ENCODE peak calls at places on chromosomes 2 and 18, in five cellular contexts. G is ovary, L is K562, D is tibial nerve, J is pancreas. P is an unnamed sample.
A peak's percentile ranks its signal among the peaks of the same experiment; 100 is the strongest.

GRCh38 chr2:100292022-100292580 is 30.2 kb downstream of the LONRF2 start:
- DNase-seq in G (peak; percentile 75), L (peak; percentile 86), D (no peak), J (no peak), P (peak; percentile 97)

GRCh38 chr18:48409591-48410094 is 460 bp upstream of the ZBTB7C start:
- DNase-seq in G (peak; percentile 76), L (no peak), D (no peak), J (peak; percentile 67), P (no peak)

GRCh38 chr2:60957224-60957623 is 60.3 kb upstream of the PEX13 start:
- DNase-seq in G (no peak), L (no peak), D (no peak), J (no peak), P (no peak)

GRCh38 chr2:203631068-203631757 is 75.2 kb upstream of the CD28 start:
- DNase-seq in G (no peak), L (no peak), D (no peak), J (no peak), P (no peak)

GRCh38 chr2:189210250-189211075 is 30.9 kb upstream of the COL5A2 start:
- DNase-seq in G (peak; percentile 68), L (peak; percentile 50), D (peak; percentile 24), J (no peak), P (peak; percentile 79)

GRCh38 chr2:161166538-161167409 is 6.5 kb downstream of the TANK start:
- DNase-seq in G (no peak), L (no peak), D (no peak), J (no peak), P (peak; percentile 86)

GRCh38 chr2:238817382-238817781 is 30.5 kb upstream of the TWIST2 start:
- DNase-seq in G (no peak), L (no peak), D (no peak), J (no peak), P (no peak)

GRCh38 chr2:55862673-55863390 is 60.8 kb downstream of the EFEMP1 start:
- DNase-seq in G (no peak), L (no peak), D (peak; percentile 21), J (no peak), P (peak; percentile 99)

GRCh38 chr2:176502619-176503018 is 233.4 kb downstream of the MTX2 start:
- DNase-seq in G (no peak), L (no peak), D (no peak), J (no peak), P (no peak)

GRCh38 chr18:69951182-69951581 is 3.5 kb upstream of the CD226 start:
- DNase-seq in G (no peak), L (no peak), D (no peak), J (no peak), P (peak; percentile 12)

GRCh38 chr2:68536000-68536399 is 68.6 kb downstream of the APLF start:
- DNase-seq in G (no peak), L (peak; percentile 10), D (no peak), J (no peak), P (no peak)

GRCh38 chr2:176569574-176569973 is 300.3 kb downstream of the MTX2 start:
- DNase-seq in G (no peak), L (no peak), D (no peak), J (no peak), P (no peak)

GRCh38 chr2:45343618-45344017 is 267.4 kb downstream of the SRBD1 start:
- DNase-seq in G (no peak), L (no peak), D (no peak), J (no peak), P (no peak)

GRCh38 chr2:37215255-37215654 is 16.1 kb downstream of the CEBPZ start:
- DNase-seq in G (no peak), L (no peak), D (no peak), J (no peak), P (no peak)

GRCh38 chr2:53087282-53087882 is 680.2 kb upstream of the CHAC2 start:
- DNase-seq in G (no peak), L (no peak), D (no peak), J (no peak), P (peak; percentile 66)

GRCh38 chr18:8519102-8519501 is 90.1 kb upstream of the RAB12 start:
- DNase-seq in G (no peak), L (no peak), D (no peak), J (no peak), P (no peak)

GRCh38 chr18:61308795-61309393 is 24.3 kb upstream of the CDH20 start:
- DNase-seq in G (no peak), L (no peak), D (no peak), J (no peak), P (no peak)

GRCh38 chr2:141517852-141518421 is 612.9 kb downstream of the LRP1B start:
- DNase-seq in G (no peak), L (no peak), D (no peak), J (no peak), P (no peak)

GRCh38 chr2:238969857-238970256 is 122.0 kb downstream of the TWIST2 start:
- DNase-seq in G (no peak), L (no peak), D (no peak), J (no peak), P (no peak)

GRCh38 chr2:27807476-27807875 is 36.0 kb downstream of the MRPL33 start:
- DNase-seq in G (peak; percentile 47), L (peak; percentile 16), D (no peak), J (peak; percentile 62), P (no peak)

GRCh38 chr2:219059725-219060682 is 717 bp downstream of the IHH start:
- DNase-seq in G (no peak), L (no peak), D (no peak), J (peak; percentile 76), P (peak; percentile 13)

GRCh38 chr2:219056896-219057708 is 3.6 kb downstream of the IHH start:
- DNase-seq in G (peak; percentile 32), L (no peak), D (no peak), J (peak; percentile 63), P (peak; percentile 5)

GRCh38 chr2:219059375-219059724 is 1.4 kb downstream of the IHH start:
- DNase-seq in G (no peak), L (no peak), D (no peak), J (no peak), P (no peak)

GRCh38 chr2:219057709-219058540 is 2.8 kb downstream of the IHH start:
- DNase-seq in G (peak; percentile 82), L (peak; percentile 78), D (peak; percentile 43), J (peak; percentile 92), P (no peak)

GRCh38 chr2:219058541-219059374 is 2.0 kb downstream of the IHH start:
- DNase-seq in G (peak; percentile 36), L (peak; percentile 38), D (no peak), J (peak; percentile 90), P (no peak)
- TF ChIP-seq CTCF in G (no peak), L (no peak), D (no peak), J (no peak), P (no peak)

DNA sequence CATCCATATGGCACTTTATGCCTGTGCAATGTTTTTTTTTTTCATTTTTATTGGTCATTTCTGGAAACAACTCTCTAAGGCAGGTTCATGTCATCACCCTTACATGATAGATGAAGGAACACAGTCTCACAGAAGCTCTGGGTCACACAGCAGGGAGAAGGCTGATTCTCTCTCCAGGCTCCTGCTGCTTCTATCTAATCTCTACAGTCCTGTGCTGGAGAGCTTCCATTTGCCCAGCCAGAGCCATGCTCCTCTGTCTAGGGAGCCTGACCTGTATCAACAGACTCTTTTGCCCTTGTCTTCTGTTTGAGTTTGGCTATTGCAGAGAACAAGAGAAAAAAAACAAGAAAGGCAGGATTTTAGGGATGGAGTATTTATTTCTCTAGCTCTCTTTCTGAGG is 584.8 kb downstream of the MBD2 start:
- DNase-seq in G (no peak), L (no peak), D (no peak), J (no peak), P (no peak)
- H3K27ac ChIP-seq in G (no peak overlapping the region), L (no peak overlapping the region), D (no peak overlapping the region), J (no peak overlapping the region), P (no peak overlapping the region)

GRCh38 chr18:2907459-2908145 is 60.8 kb downstream of the EMILIN2 start:
- DNase-seq in G (no peak), L (no peak), D (peak; percentile 5), J (no peak), P (no peak)
- H3K4me1 ChIP-seq in G (peaks cover 7% of the 10 kb centered on the region), L (peaks cover 4% of the 10 kb centered on the region), D (peaks cover 8% of the 10 kb centered on the region), J (no peaks in the 10 kb centered on the region), P (no peaks in the 10 kb centered on the region)

GRCh38 chr2:64887565-64887964 is 101.6 kb upstream of the SLC1A4 start:
- DNase-seq in G (no peak), L (no peak), D (no peak), J (no peak), P (no peak)

GRCh38 chr2:64889803-64890202 is 99.4 kb upstream of the SLC1A4 start:
- DNase-seq in G (no peak), L (no peak), D (no peak), J (no peak), P (no peak)

DNA sequence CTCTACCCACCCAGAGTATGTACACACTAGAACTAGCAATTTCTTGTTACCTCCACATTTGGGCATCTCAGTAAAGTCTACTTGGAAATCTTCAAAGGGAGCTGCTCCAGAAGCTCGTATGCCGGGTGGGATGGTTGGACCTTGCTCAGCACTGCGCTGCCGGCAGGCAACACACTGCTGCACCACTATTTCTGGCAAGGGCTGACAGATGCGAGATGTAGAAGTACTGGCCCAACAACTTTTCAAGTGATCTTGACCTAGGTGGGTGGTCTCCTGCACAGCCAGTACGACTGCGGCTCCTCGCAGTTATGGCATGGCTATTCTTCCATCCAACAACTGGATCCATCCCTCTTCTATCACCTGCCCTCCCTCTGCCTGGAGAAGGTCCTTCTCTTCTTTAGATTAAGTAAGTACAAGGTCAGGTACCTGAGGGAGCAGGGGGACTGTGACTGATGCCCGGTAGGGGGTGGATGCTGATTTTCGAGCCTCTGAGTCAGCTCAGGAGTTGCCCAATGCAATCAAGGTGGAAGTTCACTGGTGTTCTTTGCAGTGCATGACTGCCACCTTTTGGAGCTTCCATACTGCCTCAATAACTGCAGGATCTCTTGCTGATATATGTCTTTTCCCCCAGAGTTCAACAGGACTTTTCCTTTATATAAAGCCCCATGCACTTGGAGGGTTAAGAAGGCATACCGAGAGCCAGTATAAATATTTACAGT is 100.4 kb upstream of the SLC1A4 start:
- DNase-seq in G (no peak), L (no peak), D (no peak), J (no peak), P (peak; percentile 72)
- TF ChIP-seq CTCF in G (no peak), L (peak; percentile 43), D (no peak), J (no peak), P (peak; percentile 95)

GRCh38 chr2:172234716-172235661 is 132.3 kb upstream of the DLX2 start:
- DNase-seq in G (no peak), L (peak; percentile 20), D (no peak), J (no peak), P (no peak)
- H3K27ac ChIP-seq in G (no peak overlapping the region), L (no peak overlapping the region), D (peak overlapping the region; percentile 45), J (no peak overlapping the region), P (peak overlapping the region; percentile 8)

DNA sequence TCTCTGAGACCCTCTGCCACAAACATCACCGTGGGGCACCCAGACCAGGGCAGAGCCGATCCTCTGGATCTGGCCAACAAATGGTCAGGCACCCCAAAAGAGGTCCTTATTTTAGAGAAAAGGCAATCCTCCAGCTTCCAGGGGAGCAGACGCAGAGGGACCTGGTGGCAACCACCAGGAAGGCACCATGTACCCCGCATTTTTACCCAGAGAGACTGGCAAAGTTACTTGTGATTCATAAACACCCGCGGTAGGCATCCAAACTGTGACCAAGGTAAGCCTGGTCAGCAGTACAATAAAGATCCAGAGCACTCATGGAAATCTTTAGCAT is 10.5 kb downstream of the LIMS2 start:
- DNase-seq in G (no peak), L (no peak), D (no peak), J (no peak), P (no peak)
- H3K4me1 ChIP-seq in G (peaks cover 5% of the 10 kb centered on the region), L (peaks cover 2% of the 10 kb centered on the region), D (peaks cover 37% of the 10 kb centered on the region), J (no peaks in the 10 kb centered on the region), P (no peaks in the 10 kb centered on the region)

P was measured in foreskin keratinocyte.